ENCODE peak calls at places on chromosomes 7 and 10, in nine cellular contexts. X is adrenal gland, H is brain microvascular endothelial cell, U is endothelial cell, F is foreskin keratinocyte, B is fibroblast of pulmonary artery, Q is AG09309, R is cardiac muscle cell, M is Peyer's patch. K is an unnamed sample.

GRCh38 chr10:88616250-88616977 is 29.9 kb downstream of the LIPJ start:
- DNase-seq in X (no peak), H (no peak), U (no peak), F (no peak), B (no peak), Q (no peak), R (peak), M (no peak), K (no peak)

GRCh38 chr7:28140964-28141363 is 39.6 kb downstream of the JAZF1 start:
- DNase-seq in X (no peak), H (no peak), U (no peak), F (no peak), B (no peak), Q (no peak), R (no peak), M (no peak), K (no peak)

GRCh38 chr10:91511549-91512330 is 101.6 kb downstream of the HECTD2 start:
- DNase-seq in X (no peak), H (peak), U (no peak), F (peak), B (peak), Q (peak), R (no peak), M (no peak), K (peak)

GRCh38 chr10:36349445-36350063 is 707.5 kb upstream of the FZD8 start:
- DNase-seq in X (peak), H (peak), U (no peak), F (peak), B (peak), Q (peak), R (peak), M (no peak), K (no peak)

GRCh38 chr10:43316988-43317387 is 50.1 kb upstream of the RASGEF1A start:
- DNase-seq in X (no peak), H (no peak), U (no peak), F (no peak), B (no peak), Q (no peak), R (no peak), M (peak), K (no peak)

GRCh38 chr7:92404170-92404614 is 43.1 kb upstream of the GATAD1 start:
- DNase-seq in X (no peak), H (no peak), U (no peak), F (no peak), B (peak), Q (no peak), R (no peak), M (no peak), K (no peak)

GRCh38 chr7:50962962-50963374 is 180.3 kb upstream of the GRB10 start:
- DNase-seq in X (peak), H (peak), U (no peak), F (peak), B (peak), Q (no peak), R (no peak), M (peak), K (peak)

GRCh38 chr10:4176500-4177281 is 391.7 kb upstream of the KLF6 start:
- DNase-seq in X (no peak), H (no peak), U (no peak), F (no peak), B (no peak), Q (no peak), R (no peak), M (no peak), K (no peak)

GRCh38 chr10:120421250-120421649 is 35.8 kb upstream of the PLPP4 start:
- DNase-seq in X (no peak), H (peak), U (no peak), F (no peak), B (no peak), Q (no peak), R (no peak), M (no peak), K (no peak)

GRCh38 chr10:80487791-80488538 is 33.9 kb downstream of the TSPAN14 start:
- DNase-seq in X (peak), H (no peak), U (no peak), F (no peak), B (no peak), Q (no peak), R (no peak), M (no peak), K (no peak)

DNA sequence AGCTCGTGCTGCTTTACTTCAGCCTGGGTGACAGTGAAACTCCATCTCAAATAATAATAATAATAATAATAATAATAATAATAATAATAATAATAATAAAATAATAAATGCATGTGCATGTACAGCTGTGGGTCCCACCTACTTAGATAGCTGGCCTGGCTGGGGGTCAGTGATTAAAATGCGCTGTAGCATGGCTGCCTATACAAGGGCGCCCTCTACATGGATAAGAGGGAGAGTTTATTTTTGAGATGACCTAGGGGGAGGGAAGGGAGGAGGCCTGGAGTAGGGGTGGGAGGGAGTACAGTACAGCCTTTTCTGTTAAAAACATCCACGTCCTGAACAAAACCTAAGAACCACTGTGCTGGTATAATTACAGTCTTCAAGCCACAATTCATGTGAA is 146.4 kb downstream of the TMEM178B start:
- DNase-seq in X (no peak), H (no peak), U (no peak), F (no peak), B (no peak), Q (no peak), R (no peak), M (no peak), K (peak)
- TF ChIP-seq CTCF in X (no peak), H (peak), U (peak), F (no peak), B (no peak), Q (no peak), R (no peak), M (no peak), K (no peak)

GRCh38 chr7:77798394-77799077 is at the start of the genes PHTF2 and TMEM60:
- DNase-seq in X (peak), H (peak), U (peak), F (peak), B (peak), Q (peak), R (peak), M (peak), K (peak)
- TF ChIP-seq CTCF in X (no peak), H (peak), U (peak), F (peak), B (peak), Q (peak), R (peak), M (peak), K (peak)

GRCh38 chr7:103651978-103652377 is 206.0 kb upstream of the SLC26A5 start:
- DNase-seq in X (no peak), H (no peak), U (no peak), F (no peak), B (no peak), Q (no peak), R (peak), M (no peak), K (no peak)

GRCh38 chr7:103660455-103661371 is 214.7 kb upstream of the SLC26A5 start:
- DNase-seq in X (no peak), H (peak), U (no peak), F (peak), B (peak), Q (no peak), R (no peak), M (no peak), K (peak)

GRCh38 chr7:103657474-103657894 is 211.5 kb upstream of the SLC26A5 start:
- DNase-seq in X (no peak), H (no peak), U (no peak), F (no peak), B (no peak), Q (no peak), R (no peak), M (no peak), K (no peak)

GRCh38 chr7:103658055-103659010 is 212.3 kb upstream of the SLC26A5 start:
- DNase-seq in X (no peak), H (peak), U (no peak), F (no peak), B (no peak), Q (no peak), R (no peak), M (no peak), K (no peak)

GRCh38 chr7:103656221-103656620 is 210.2 kb upstream of the SLC26A5 start:
- DNase-seq in X (no peak), H (no peak), U (no peak), F (no peak), B (no peak), Q (no peak), R (no peak), M (no peak), K (no peak)
- TF ChIP-seq CTCF in X (no peak), H (no peak), U (no peak), F (no peak), B (no peak), Q (no peak), R (no peak), M (no peak), K (no peak)

GRCh38 chr10:132571565-132572544 is 34.3 kb downstream of the INPP5A start:
- DNase-seq in X (peak), H (peak), U (no peak), F (peak), B (peak), Q (peak), R (peak), M (peak), K (peak)
- TF ChIP-seq CTCF in X (no peak), H (peak), U (no peak), F (peak), B (no peak), Q (no peak), R (no peak), M (no peak), K (no peak)

DNA sequence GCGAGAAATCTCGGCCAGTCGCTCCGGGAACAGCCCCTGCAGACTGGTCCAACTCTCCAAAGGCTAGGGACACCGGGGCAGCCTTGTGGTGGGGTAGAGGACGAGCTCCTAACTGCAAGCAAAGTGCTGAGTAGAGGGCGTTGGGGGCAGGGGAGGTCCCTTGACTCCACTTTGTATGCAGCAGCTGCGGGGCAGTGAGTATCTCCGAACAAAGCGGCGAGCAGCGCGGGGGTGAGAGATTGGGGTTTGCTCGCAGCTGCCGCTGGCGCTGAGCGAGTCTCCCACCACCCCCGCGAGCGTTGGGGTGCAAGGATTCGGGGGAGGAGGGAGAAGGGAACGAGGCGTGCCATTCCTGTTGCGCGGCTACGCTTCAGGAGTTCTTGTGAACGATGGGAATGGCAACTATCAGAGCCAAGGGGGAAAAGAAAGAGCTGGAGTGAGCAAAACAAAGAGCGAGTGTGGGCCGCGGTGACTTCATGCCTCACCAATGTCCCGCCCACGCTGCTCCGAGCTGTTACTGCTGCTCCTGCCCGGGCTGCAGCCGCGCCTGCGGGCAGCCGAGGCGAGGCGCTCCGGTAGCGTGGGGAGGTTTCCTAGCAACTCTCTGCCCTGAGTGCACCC is 414 bp upstream of the ITGB8 start:
- DNase-seq in X (peak), H (peak), U (peak), F (peak), B (peak), Q (peak), R (peak), M (peak), K (peak)
- TF ChIP-seq CTCF in X (no peak), H (no peak), U (no peak), F (peak), B (no peak), Q (no peak), R (no peak), M (no peak), K (no peak)

DNA sequence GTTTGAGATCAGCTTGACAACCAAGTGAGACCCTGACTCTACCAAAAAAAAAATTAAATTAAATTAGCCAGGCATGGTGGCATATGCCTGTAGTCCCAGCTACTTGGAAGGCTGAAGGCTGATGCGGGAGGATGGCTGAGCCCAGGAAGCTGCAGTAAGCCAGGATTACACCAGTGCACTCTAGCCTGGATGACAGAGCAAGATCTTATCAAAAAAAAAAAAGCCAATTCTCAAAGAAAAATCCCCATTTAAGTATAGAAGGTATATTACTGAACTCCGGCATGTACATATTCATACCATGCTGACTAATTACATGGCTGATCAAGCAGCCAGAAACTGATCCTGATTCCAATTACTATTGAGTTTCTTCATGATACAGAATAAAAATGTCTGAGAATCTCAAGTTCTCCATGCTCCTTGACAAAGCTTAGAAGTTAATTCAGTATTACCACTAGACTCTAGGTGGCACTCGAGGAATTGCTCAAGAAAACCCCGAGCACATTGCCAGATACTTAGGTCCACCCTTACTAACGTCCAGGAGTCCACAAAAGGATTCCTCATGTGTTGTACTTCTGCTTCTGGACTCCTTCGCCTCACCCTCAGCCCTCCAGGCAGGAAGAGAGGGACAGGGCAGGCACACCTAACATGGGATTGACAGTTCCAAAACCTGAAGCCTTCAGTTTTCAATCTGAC is 148.9 kb downstream of the PARD3 start:
- DNase-seq in X (peak), H (peak), U (no peak), F (peak), B (peak), Q (peak), R (peak), M (no peak), K (peak)
- TF ChIP-seq CTCF in X (peak), H (peak), U (no peak), F (peak), B (peak), Q (peak), R (peak), M (peak), K (peak)

GRCh38 chr7:127886248-127886647 is 145.0 kb downstream of the LRRC4 start:
- DNase-seq in X (no peak), H (no peak), U (no peak), F (no peak), B (peak), Q (no peak), R (no peak), M (no peak), K (no peak)

GRCh38 chr7:127882313-127882920 is 148.8 kb downstream of the LRRC4 start:
- DNase-seq in X (no peak), H (no peak), U (no peak), F (no peak), B (no peak), Q (no peak), R (no peak), M (no peak), K (no peak)

GRCh38 chr7:127885843-127886242 is 145.4 kb downstream of the LRRC4 start:
- DNase-seq in X (peak), H (peak), U (no peak), F (no peak), B (peak), Q (no peak), R (no peak), M (no peak), K (peak)

GRCh38 chr7:127885222-127885772 is 145.9 kb downstream of the LRRC4 start:
- DNase-seq in X (no peak), H (no peak), U (no peak), F (no peak), B (no peak), Q (no peak), R (no peak), M (no peak), K (no peak)

GRCh38 chr7:127884066-127884559 is 147.1 kb downstream of the LRRC4 start:
- DNase-seq in X (no peak), H (no peak), U (no peak), F (no peak), B (no peak), Q (no peak), R (no peak), M (no peak), K (no peak)
- TF ChIP-seq CTCF in X (no peak), H (no peak), U (no peak), F (peak), B (no peak), Q (no peak), R (peak), M (peak), K (no peak)